ENCODE peak calls at places on chromosome 18, in four cellular contexts. O, X, S and A are unnamed samples.

GRCh38 chr18:32769242-32770180 is 3.3 kb downstream of the KLHL14 start:
- DNase-seq in O (peak; percentile 48), X (peak; percentile 72), S (no peak), A (no peak)

GRCh38 chr18:76823574-76823973 is 1.2 kb downstream of the ZNF236 start:
- DNase-seq in O (peak; percentile 62), X (no peak), S (no peak), A (no peak)

GRCh38 chr18:70450658-70451253 is 161.9 kb downstream of the SOCS6 start:
- DNase-seq in O (no peak), X (no peak), S (no peak), A (no peak)

GRCh38 chr18:41121116-41121826 is 833.8 kb upstream of the PIK3C3 start:
- DNase-seq in O (no peak), X (no peak), S (no peak), A (no peak)

GRCh38 chr18:41593276-41593675 is 361.8 kb upstream of the PIK3C3 start:
- DNase-seq in O (no peak), X (no peak), S (no peak), A (no peak)

GRCh38 chr18:2627821-2628276 is 27.7 kb upstream of the SMCHD1 start:
- DNase-seq in O (no peak), X (no peak), S (no peak), A (no peak)

GRCh38 chr18:76348267-76349066 is 146.6 kb downstream of the ZNF516 start:
- DNase-seq in O (no peak), X (peak; percentile 76), S (no peak), A (peak; percentile 65)

GRCh38 chr18:61362511-61362910 is 29.3 kb downstream of the CDH20 start:
- DNase-seq in O (no peak), X (no peak), S (no peak), A (no peak)

GRCh38 chr18:24293254-24293653 is 104.4 kb downstream of the OSBPL1A start:
- DNase-seq in O (no peak), X (no peak), S (no peak), A (no peak)

GRCh38 chr18:67710639-67711038 is 194.1 kb upstream of the DSEL start:
- DNase-seq in O (no peak), X (no peak), S (no peak), A (no peak)

GRCh38 chr18:43485565-43485964 is 208.3 kb upstream of the SYT4 start:
- DNase-seq in O (no peak), X (no peak), S (no peak), A (peak; percentile 79)

DNA sequence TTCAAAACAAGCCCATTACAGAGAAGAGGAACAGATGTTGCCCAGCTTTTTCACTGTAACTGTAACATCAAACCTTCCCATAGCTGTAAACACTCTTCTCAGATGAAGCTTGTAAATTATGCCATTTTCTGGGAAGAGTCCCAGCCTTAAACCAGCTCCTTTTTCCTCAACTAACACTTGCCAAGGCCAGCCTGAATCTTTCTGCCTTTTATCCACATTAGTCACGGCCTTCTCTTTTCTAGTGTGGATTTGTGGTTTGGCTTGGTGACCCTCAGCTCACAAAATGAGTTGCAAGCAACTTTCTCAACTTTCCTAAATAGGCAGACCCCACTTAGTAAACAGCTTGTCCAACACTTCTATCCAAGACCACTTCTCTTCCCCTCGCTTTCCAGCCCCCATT is 90.2 kb downstream of the CABLES1 start:
- DNase-seq in O (no peak), X (no peak), S (no peak), A (no peak)
- H3K4me3 ChIP-seq in O (no peak overlapping the region), X (no peak overlapping the region), S (no peak overlapping the region), A (no peak overlapping the region)

GRCh38 chr18:79774111-79774510 is 23.6 kb upstream of the KCNG2 start:
- DNase-seq in O (peak; percentile 37), X (no peak), S (no peak), A (no peak)

GRCh38 chr18:79778291-79778791 is 19.4 kb upstream of the KCNG2 start:
- DNase-seq in O (peak; percentile 41), X (no peak), S (no peak), A (no peak)

GRCh38 chr18:79776674-79777073 is 21.1 kb upstream of the KCNG2 start:
- DNase-seq in O (no peak), X (no peak), S (no peak), A (no peak)

GRCh38 chr18:79772865-79773696 is 24.7 kb upstream of the KCNG2 start:
- DNase-seq in O (peak; percentile 31), X (no peak), S (no peak), A (no peak)

GRCh38 chr18:79775441-79776221 is 22.1 kb upstream of the KCNG2 start:
- DNase-seq in O (peak; percentile 27), X (no peak), S (no peak), A (no peak)
- H3K4me3 ChIP-seq in O (no peak overlapping the region), X (no peak overlapping the region), S (no peak overlapping the region), A (no peak overlapping the region)

GRCh38 chr18:74739926-74740325 is 142.3 kb downstream of the ZNF407 start:
- DNase-seq in O (no peak), X (no peak), S (no peak), A (no peak)
- H3K4me3 ChIP-seq in O (no peak overlapping the region), X (no peak overlapping the region), S (no peak overlapping the region), A (no peak overlapping the region)

GRCh38 chr18:50306944-50307343 is 19.5 kb upstream of the CXXC1 start:
- DNase-seq in O (no peak), X (peak; percentile 9), S (no peak), A (peak; percentile 52)
- H3K4me3 ChIP-seq in O (no peak overlapping the region), X (no peak overlapping the region), S (peak overlapping the region; percentile 61), A (peak overlapping the region; percentile 52)

GRCh38 chr18:9082763-9083510 is 19.6 kb upstream of the NDUFV2 start:
- DNase-seq in O (no peak), X (peak; percentile 65), S (no peak), A (no peak)
- H3K4me3 ChIP-seq in O (no peak overlapping the region), X (no peak overlapping the region), S (no peak overlapping the region), A (no peak overlapping the region)

GRCh38 chr18:49645836-49646235 is 84.0 kb downstream of the LIPG start:
- DNase-seq in O (peak; percentile 66), X (no peak), S (peak; percentile 68), A (peak; percentile 35)
- H3K4me3 ChIP-seq in O (no peak overlapping the region), X (no peak overlapping the region), S (no peak overlapping the region), A (no peak overlapping the region)